ENCODE peak calls at places on chromosome 14, in four cellular contexts. G is GM12878, W is K562, Z is HepG2. M is an unnamed sample.

GRCh38 chr14:93960108-93960475 is 16.3 kb downstream of the ASB2 start:
- DNase-seq in G (no peak), W (no peak), Z (no peak), M (no peak)

GRCh38 chr14:101008196-101008595 is 104.7 kb upstream of the RTL1 start:
- DNase-seq in G (no peak), W (no peak), Z (no peak), M (no peak)

GRCh38 chr14:64198486-64198885 is 95.7 kb downstream of the ESR2 start:
- DNase-seq in G (no peak), W (no peak), Z (no peak), M (no peak)

GRCh38 chr14:103702095-103702494 is 13.2 kb downstream of the XRCC3 start:
- DNase-seq in G (no peak), W (no peak), Z (no peak), M (no peak)

GRCh38 chr14:95236221-95236620 is 78.9 kb upstream of the DICER1 start:
- DNase-seq in G (no peak), W (no peak), Z (no peak), M (no peak)

GRCh38 chr14:102590667-102591099 is 1.8 kb upstream of the RCOR1 start:
- DNase-seq in G (no peak), W (peak), Z (peak), M (peak)

GRCh38 chr14:77544571-77544970 is 46.0 kb upstream of the ISM2 start:
- DNase-seq in G (no peak), W (no peak), Z (no peak), M (no peak)

GRCh38 chr14:22542360-22542759 is 46.7 kb downstream of the DAD1 start:
- DNase-seq in G (no peak), W (no peak), Z (no peak), M (no peak)

GRCh38 chr14:65788876-65789859 is 376.6 kb downstream of the FUT8 start:
- DNase-seq in G (no peak), W (no peak), Z (peak), M (no peak)

GRCh38 chr14:51576899-51577298 is 74.8 kb upstream of the FRMD6 start:
- DNase-seq in G (no peak), W (no peak), Z (no peak), M (no peak)

GRCh38 chr14:29710015-29710414 is 217.6 kb downstream of the PRKD1 start:
- DNase-seq in G (no peak), W (no peak), Z (no peak), M (no peak)

GRCh38 chr14:79670811-79671210 is 540.5 kb downstream of the DIO2 start:
- DNase-seq in G (no peak), W (no peak), Z (no peak), M (no peak)

GRCh38 chr14:94128216-94128839 is 1.1 kb downstream of the IFI27L2 start:
- DNase-seq in G (no peak), W (no peak), Z (no peak), M (no peak)

GRCh38 chr14:52155656-52156213 is 86.9 kb upstream of the NID2 start:
- DNase-seq in G (no peak), W (no peak), Z (no peak), M (no peak)

GRCh38 chr14:22614240-22614799 is 16.2 kb downstream of the ABHD4 start:
- DNase-seq in G (no peak), W (no peak), Z (peak), M (peak)

GRCh38 chr14:21343035-21343794 is 40.6 kb downstream of the SUPT16H start:
- DNase-seq in G (no peak), W (no peak), Z (no peak), M (no peak)

GRCh38 chr14:92740440-92740839 is 8.0 kb downstream of the LGMN start:
- DNase-seq in G (no peak), W (no peak), Z (no peak), M (no peak)
- TF ChIP-seq POLR2AphosphoS2 in G (no peak), W (no peak), Z (no peak), M (no peak)

GRCh38 chr14:75460402-75460801 is 32.6 kb downstream of the JDP2 start:
- DNase-seq in G (no peak), W (no peak), Z (no peak), M (no peak)

GRCh38 chr14:75459099-75459741 is 31.4 kb downstream of the JDP2 start:
- DNase-seq in G (no peak), W (no peak), Z (no peak), M (no peak)

GRCh38 chr14:75461303-75461702 is 33.5 kb downstream of the JDP2 start:
- DNase-seq in G (no peak), W (no peak), Z (no peak), M (no peak)

GRCh38 chr14:75459791-75460190 is 32.0 kb downstream of the JDP2 start:
- DNase-seq in G (no peak), W (no peak), Z (no peak), M (no peak)

DNA sequence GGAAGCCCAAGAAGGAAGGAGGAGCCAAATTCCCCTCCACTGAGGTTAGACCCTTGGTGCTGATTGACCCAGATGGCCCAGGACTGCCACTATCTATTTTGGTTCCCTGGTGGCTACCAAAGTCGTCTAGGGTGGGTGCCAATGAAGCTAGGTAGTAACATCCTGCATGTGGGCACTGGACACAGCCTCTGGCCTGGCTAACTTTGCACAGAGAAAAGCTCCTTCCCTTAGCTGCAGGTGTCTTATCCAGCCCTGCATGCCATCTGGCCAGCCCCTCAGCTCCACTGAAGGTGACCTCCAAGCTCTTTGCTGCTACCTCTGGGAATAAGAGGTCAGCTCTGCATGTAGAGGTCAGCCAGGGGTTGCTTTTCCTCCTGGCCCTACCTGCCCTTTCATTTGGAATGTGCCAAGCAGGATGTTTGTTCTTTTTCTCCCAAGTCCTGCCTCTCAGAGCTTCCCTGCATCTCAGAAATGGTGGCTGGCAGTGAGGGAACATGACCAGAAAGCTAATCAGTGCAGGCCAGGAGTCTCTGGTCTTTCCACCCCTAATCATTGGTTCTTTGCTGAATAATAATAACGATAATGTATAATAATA is 34.0 kb downstream of the JDP2 start:
- DNase-seq in G (no peak), W (no peak), Z (no peak), M (no peak)
- TF ChIP-seq POLR2AphosphoS2 in G (no peak), W (no peak), Z (no peak), M (no peak)

GRCh38 chr14:56494167-56494566 is 85.4 kb upstream of the TMEM260 start:
- DNase-seq in G (no peak), W (no peak), Z (no peak), M (no peak)
- TF ChIP-seq POLR2AphosphoS2 in G (no peak), W (no peak), Z (no peak), M (no peak)

GRCh38 chr14:89566180-89566579 is 149.1 kb upstream of the FOXN3 start:
- DNase-seq in G (no peak), W (no peak), Z (no peak), M (no peak)
- TF ChIP-seq POLR2AphosphoS2 in G (no peak), W (no peak), Z (no peak), M (no peak)

GRCh38 chr14:34699873-34700621 is 14.3 kb downstream of the CFL2 start:
- DNase-seq in G (no peak), W (no peak), Z (peak), M (peak)
- TF ChIP-seq POLR2AphosphoS2 in G (no peak), W (no peak), Z (no peak), M (no peak)

DNA sequence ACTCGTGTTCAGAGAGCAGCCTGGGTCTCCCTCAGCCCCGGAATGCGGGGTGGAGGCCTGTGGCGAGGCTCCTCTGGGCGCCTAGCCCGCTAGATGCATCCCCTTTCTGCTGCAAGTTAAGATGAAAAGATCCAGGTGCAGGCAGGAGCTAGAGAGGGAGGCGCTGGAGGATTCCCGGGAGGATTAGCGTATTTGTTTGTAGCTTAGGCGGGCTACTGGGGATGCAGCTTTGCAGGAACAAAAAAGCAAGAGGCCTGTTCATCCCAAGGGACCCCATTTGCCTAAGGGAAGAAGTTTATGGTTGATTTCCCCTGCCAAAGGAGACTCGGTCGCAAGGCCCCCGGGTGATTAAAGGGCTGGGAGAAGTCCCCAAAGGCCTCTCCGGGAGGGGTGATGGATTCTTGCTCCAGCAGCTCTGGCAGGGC is 818 bp downstream of the CCDC177 start:
- DNase-seq in G (no peak), W (no peak), Z (no peak), M (no peak)
- TF ChIP-seq POLR2AphosphoS2 in G (no peak), W (no peak), Z (no peak), M (no peak)

DNA sequence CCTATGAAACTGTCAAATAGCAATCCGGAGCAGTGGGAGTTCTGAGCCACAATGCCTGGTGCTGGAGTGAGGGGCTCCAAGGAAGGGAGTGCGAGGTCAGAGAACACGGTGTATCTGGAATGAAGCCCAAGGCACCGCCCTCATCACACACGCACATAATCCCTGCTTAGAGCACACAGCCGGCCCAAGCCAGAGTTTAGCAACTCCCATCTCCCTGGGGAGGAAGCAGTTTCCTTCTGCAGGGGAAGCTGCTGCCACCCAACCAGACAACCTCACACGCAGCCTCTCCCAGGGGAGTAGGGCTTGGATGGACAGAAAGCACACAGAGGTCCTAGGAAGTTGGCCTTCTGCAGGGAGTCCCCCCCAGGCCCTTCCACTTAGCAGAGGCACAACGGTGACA is 31.3 kb downstream of the ACTN1 start:
- DNase-seq in G (no peak), W (no peak), Z (no peak), M (no peak)
- TF ChIP-seq POLR2AphosphoS2 in G (no peak), W (no peak), Z (no peak), M (no peak)